ENCODE peak calls at places on chromosomes 4 and X, in four cellular contexts. I is K562, P is HepG2, S is WTC11. Y is an unnamed sample.

GRCh38 chr4:81040175-81040659 is 9.7 kb downstream of the BMP3 start:
- DNase-seq in I (peak), P (no peak), S (no peak), Y (no peak)

GRCh38 chr4:176443646-176444409 is 124.1 kb downstream of the SPCS3 start:
- DNase-seq in I (no peak), P (no peak), S (no peak), Y (no peak)

GRCh38 chr4:169655401-169655800 is 35.0 kb downstream of the CLCN3 start:
- DNase-seq in I (no peak), P (no peak), S (no peak), Y (no peak)

GRCh38 chr4:73109493-73109892 is 40.0 kb upstream of the COX18 start:
- DNase-seq in I (no peak), P (no peak), S (no peak), Y (no peak)

GRCh38 chrX:46574941-46575381 is 1.4 kb downstream of the CHST7 start:
- DNase-seq in I (no peak), P (no peak), S (peak), Y (no peak)

GRCh38 chrX:77510007-77510406 is 62.8 kb downstream of the FGF16 start:
- DNase-seq in I (no peak), P (no peak), S (no peak), Y (no peak)

GRCh38 chr4:5707366-5708133 is 809 bp downstream of the EVC2 start:
- DNase-seq in I (no peak), P (no peak), S (no peak), Y (no peak)

GRCh38 chr4:39975488-39976089 is 2.1 kb downstream of the PDS5A start:
- DNase-seq in I (peak), P (no peak), S (no peak), Y (no peak)

GRCh38 chrX:19893722-19894121 is 6.3 kb upstream of the SH3KBP1 start:
- DNase-seq in I (no peak), P (peak), S (no peak), Y (no peak)

GRCh38 chr4:14853186-14853946 is 148.9 kb upstream of the CPEB2 start:
- DNase-seq in I (no peak), P (no peak), S (no peak), Y (no peak)

GRCh38 chr4:108774809-108775530 is 12.1 kb upstream of the ETNPPL start:
- DNase-seq in I (no peak), P (no peak), S (no peak), Y (no peak)

GRCh38 chr4:77599378-77599777 is 6.2 kb upstream of the CXCL13 start:
- DNase-seq in I (peak), P (peak), S (peak), Y (no peak)

GRCh38 chrX:149060921-149061320 is 444.2 kb downstream of the IDS start:
- DNase-seq in I (no peak), P (no peak), S (no peak), Y (no peak)

GRCh38 chr4:156754832-156755570 is 216.6 kb downstream of the PDGFC start:
- DNase-seq in I (no peak), P (no peak), S (no peak), Y (no peak)

GRCh38 chr4:504076-504475 is 5.1 kb downstream of the PIGG start:
- DNase-seq in I (no peak), P (no peak), S (no peak), Y (no peak)

GRCh38 chrX:20789103-20789502 is 522.4 kb upstream of the RPS6KA3 start:
- DNase-seq in I (no peak), P (peak), S (no peak), Y (no peak)

GRCh38 chr4:112130903-112131302 is 14.4 kb upstream of the FAM241A start:
- DNase-seq in I (no peak), P (no peak), S (peak), Y (no peak)

GRCh38 chr4:66577922-66578321 is 907.6 kb upstream of the EPHA5 start:
- DNase-seq in I (no peak), P (no peak), S (no peak), Y (no peak)

GRCh38 chrX:130746709-130747347 is 156.2 kb downstream of the ENOX2 start:
- DNase-seq in I (no peak), P (peak), S (no peak), Y (no peak)

GRCh38 chr4:88963817-88964216 is 93.2 kb downstream of the FAM13A start:
- DNase-seq in I (no peak), P (no peak), S (no peak), Y (no peak)

GRCh38 chr4:75729836-75730235 is 5.5 kb downstream of the USO1 start:
- DNase-seq in I (no peak), P (no peak), S (no peak), Y (no peak)

GRCh38 chrX:46204721-46205422 is 340.3 kb downstream of the ZNF674 start:
- DNase-seq in I (no peak), P (no peak), S (no peak), Y (no peak)

GRCh38 chr4:74805601-74806000 is 11.3 kb upstream of the BTC start:
- DNase-seq in I (no peak), P (peak), S (no peak), Y (no peak)

GRCh38 chr4:112604590-112604989 is 32.1 kb downstream of the ZGRF1 start:
- DNase-seq in I (peak), P (peak), S (peak), Y (peak)

GRCh38 chrX:13934731-13935130 is 95.0 kb downstream of the GEMIN8 start:
- DNase-seq in I (no peak), P (no peak), S (no peak), Y (no peak)

DNA sequence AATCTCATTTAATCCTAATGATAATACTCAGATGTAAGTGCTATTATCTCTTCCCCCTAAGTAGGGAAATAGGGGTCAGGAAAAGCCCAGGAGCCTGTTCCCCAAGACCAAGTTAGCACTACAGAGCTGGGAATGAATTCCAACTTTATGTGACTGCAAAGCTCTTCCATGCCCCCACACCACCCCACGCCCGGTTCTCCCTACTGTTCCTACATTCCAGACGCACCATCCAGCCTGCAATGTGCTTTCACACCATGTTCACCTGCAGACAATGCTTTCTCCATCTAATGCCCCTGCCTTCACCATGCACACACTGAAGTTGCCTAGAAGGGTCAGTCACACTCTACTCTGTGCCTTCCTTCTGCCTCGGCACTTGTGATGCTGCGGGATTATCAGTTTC is 14.4 kb downstream of the SORBS2 start:
- DNase-seq in I (no peak), P (no peak), S (no peak), Y (no peak)
- TF ChIP-seq TCF7 in I (no peak), P (no peak), S (no peak), Y (no peak)

DNA sequence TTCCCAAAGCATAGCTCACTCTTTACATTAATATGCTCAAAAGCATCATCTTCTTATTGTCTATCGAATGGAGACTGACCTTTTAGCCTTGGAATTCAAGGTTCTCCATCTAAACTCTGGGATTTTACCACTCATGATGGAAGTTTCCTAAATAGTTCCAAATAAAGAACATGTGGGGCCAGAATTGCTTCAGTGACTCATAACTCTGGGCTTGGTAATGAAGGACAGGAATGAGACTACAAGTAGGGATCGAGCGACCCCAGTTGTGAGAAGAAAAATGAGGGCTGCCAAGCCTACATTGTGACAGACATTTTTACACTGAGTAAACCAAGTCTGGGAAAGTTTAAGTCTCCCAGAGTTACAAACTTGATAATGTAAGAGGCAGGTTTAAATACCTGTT is 269.9 kb downstream of the CBLL2 start:
- DNase-seq in I (no peak), P (no peak), S (no peak), Y (no peak)
- TF ChIP-seq TCF7 in I (no peak), P (no peak), S (no peak), Y (no peak)

GRCh38 chr4:149077142-149077541 is 634.9 kb upstream of the NR3C2 start:
- DNase-seq in I (no peak), P (no peak), S (no peak), Y (no peak)
- TF ChIP-seq TCF7 in I (no peak), P (no peak), S (no peak), Y (no peak)

GRCh38 chr4:85701881-85702321 is 227.0 kb downstream of the ARHGAP24 start:
- DNase-seq in I (no peak), P (no peak), S (no peak), Y (peak)

GRCh38 chr4:85713005-85713404 is 238.1 kb downstream of the ARHGAP24 start:
- DNase-seq in I (no peak), P (no peak), S (no peak), Y (no peak)

GRCh38 chr4:85708468-85708867 is 233.5 kb downstream of the ARHGAP24 start:
- DNase-seq in I (no peak), P (no peak), S (no peak), Y (no peak)

GRCh38 chr4:85703098-85703497 is 228.1 kb downstream of the ARHGAP24 start:
- DNase-seq in I (no peak), P (no peak), S (no peak), Y (no peak)

DNA sequence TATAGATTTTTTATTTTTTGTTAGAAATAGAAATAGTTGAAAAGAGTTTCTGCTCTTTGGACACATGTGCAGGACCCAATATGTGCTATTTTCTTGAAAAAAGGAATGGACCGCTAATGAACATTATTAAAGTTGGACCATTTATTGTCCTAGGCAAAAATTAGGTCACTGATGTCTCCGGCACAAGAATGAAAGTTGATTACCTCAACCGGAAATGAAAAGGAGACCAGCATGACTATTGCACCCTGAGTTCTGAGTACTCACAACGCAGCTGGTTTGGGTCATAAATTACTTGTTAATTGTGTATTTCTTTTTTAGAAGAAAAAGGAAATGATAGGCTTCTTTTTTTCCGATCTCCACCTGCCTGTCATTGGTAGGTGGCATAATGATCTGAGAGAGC is 232.6 kb downstream of the ARHGAP24 start:
- DNase-seq in I (no peak), P (no peak), S (no peak), Y (peak)
- TF ChIP-seq TCF7 in I (no peak), P (no peak), S (no peak), Y (no peak)

DNA sequence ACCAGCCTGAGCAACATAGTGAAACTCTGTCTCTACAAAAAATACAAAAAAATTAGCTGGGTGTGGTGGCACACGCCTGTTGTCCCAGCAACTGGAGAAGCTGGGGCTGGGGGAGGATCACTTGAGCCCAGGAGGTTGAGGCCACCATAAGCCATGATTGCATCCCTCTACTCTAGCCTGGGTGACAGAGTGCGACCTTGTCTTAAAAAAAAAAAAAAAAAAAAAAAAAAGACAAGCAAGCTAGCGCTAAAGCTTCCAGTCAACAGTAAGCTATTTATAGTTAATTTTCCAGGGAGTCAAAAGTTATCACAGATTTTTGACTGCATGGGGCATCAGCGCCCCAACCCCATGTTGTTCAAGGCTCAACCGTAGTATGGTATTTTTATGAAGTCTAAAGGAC is 273.4 kb downstream of the RAPGEF2 start:
- DNase-seq in I (no peak), P (no peak), S (no peak), Y (no peak)
- TF ChIP-seq TCF7 in I (no peak), P (no peak), S (no peak), Y (no peak)

GRCh38 chr4:151325320-151326246 is at the start of gene SH3D19:
- DNase-seq in I (no peak), P (peak), S (peak), Y (no peak)
- TF ChIP-seq TCF7 in I (no peak), P (peak), S (no peak), Y (no peak)

GRCh38 chr4:8731364-8731763 is 138.8 kb downstream of the CPZ start:
- DNase-seq in I (no peak), P (no peak), S (no peak), Y (no peak)
- TF ChIP-seq TCF7 in I (no peak), P (no peak), S (no peak), Y (no peak)

DNA sequence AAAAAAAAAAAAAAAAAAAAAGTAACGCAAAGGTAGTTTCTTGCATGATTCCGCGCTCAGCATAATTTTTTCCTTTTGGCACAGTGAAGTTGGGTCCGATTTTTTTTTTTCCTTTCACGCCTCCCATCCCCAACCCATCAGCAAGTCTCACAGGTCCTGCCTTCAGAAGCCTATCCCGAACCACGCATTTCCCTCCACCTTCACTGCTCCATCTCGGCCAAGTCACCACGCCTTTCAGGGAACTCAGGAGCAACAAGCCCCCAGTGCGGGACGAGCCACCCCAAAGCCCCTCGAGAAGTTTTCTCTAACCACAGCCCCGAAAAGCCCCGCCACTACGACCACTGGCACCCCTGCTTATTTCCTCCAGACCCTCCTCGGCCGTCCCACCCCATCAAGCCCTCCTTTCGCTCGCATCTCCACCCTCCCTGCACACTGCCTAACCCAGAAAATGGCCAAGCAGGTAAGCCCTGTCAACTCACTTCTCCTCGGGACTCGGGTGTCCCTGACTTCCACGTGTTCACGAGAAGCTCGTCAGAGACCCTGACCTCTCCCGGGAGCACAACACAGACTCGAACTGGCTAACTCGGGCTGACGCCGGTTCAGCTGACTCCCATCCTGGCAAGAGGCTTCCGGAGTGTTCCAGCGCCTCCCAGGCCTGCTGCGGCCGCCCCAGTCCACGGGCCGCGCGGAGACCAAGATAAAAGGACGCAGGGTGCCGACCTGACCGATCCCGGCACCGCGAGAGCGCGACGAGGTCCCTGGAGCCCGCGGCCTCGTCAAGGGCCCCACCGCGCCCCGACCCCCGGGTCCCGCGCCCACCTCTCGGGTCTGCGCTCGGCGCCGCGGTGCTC is 839 bp downstream of the SLBP start:
- DNase-seq in I (no peak), P (no peak), S (peak), Y (no peak)
- TF ChIP-seq TCF7 in I (no peak), P (no peak), S (no peak), Y (no peak)

Y was measured in GM12878.